ENCODE peak calls at places on chromosomes 5 and 9, in nine cellular contexts. M, T, W, G, J, F, Z, D and I are unnamed samples.

GRCh38 chr9:110814159-110814558 is 145.6 kb downstream of the MUSK start:
- DNase-seq in M (no peak), T (no peak), W (no peak), G (no peak), J (no peak), F (no peak), Z (peak; percentile 63), D (no peak), I (peak; percentile 23)

GRCh38 chr5:113217619-113218184 is 217.1 kb downstream of the TSSK1B start:
- DNase-seq in M (no peak), T (no peak), W (no peak), G (no peak), J (no peak), F (no peak), Z (no peak), D (no peak), I (no peak)

GRCh38 chr5:174093132-174093531 is 47.6 kb downstream of the NSG2 start:
- DNase-seq in M (no peak), T (no peak), W (no peak), G (no peak), J (no peak), F (no peak), Z (no peak), D (no peak), I (no peak)

GRCh38 chr5:64876203-64876602 is 107.5 kb downstream of the CWC27 start:
- DNase-seq in M (no peak), T (no peak), W (no peak), G (no peak), J (no peak), F (no peak), Z (no peak), D (no peak), I (peak; percentile 49)

GRCh38 chr9:116269250-116269649 is 115.7 kb downstream of the PAPPA start:
- DNase-seq in M (no peak), T (no peak), W (no peak), G (no peak), J (no peak), F (no peak), Z (no peak), D (no peak), I (peak; percentile 33)

GRCh38 chr9:88106492-88106891 is 31.8 kb downstream of the SPATA31C2 start:
- DNase-seq in M (peak; percentile 8), T (no peak), W (no peak), G (no peak), J (no peak), F (no peak), Z (no peak), D (no peak), I (peak; percentile 64)

GRCh38 chr9:136615631-136616306 is 46.9 kb upstream of the EGFL7 start:
- DNase-seq in M (no peak), T (no peak), W (no peak), G (no peak), J (no peak), F (no peak), Z (no peak), D (no peak), I (no peak)

GRCh38 chr5:124986667-124987066 is 240.2 kb upstream of the ZNF608 start:
- DNase-seq in M (no peak), T (no peak), W (no peak), G (no peak), J (no peak), F (no peak), Z (no peak), D (no peak), I (no peak)

GRCh38 chr9:33867747-33868429 is 50.9 kb downstream of the UBE2R2 start:
- DNase-seq in M (no peak), T (peak; percentile 74), W (no peak), G (no peak), J (no peak), F (no peak), Z (no peak), D (no peak), I (peak; percentile 80)